ENCODE peak calls at places on chromosomes 7 and 10, in nine cellular contexts. C, G, D, X, Q, Y, T, B and K are unnamed samples.

GRCh38 chr7:98168904-98169621 is 42.2 kb upstream of the BHLHA15 start:
- DNase-seq in C (no peak), G (no peak), D (no peak), X (no peak), Q (no peak), Y (no peak), T (no peak), B (no peak), K (no peak)

GRCh38 chr7:108492742-108493141 is 33.2 kb downstream of the PNPLA8 start:
- DNase-seq in C (no peak), G (no peak), D (no peak), X (no peak), Q (no peak), Y (no peak), T (no peak), B (no peak), K (no peak)

GRCh38 chr10:15137636-15138035 is 30.9 kb downstream of the NMT2 start:
- DNase-seq in C (no peak), G (no peak), D (no peak), X (no peak), Q (no peak), Y (peak), T (no peak), B (no peak), K (no peak)

GRCh38 chr7:99137418-99138180 is 6.3 kb downstream of the SMURF1 start:
- DNase-seq in C (no peak), G (peak), D (no peak), X (no peak), Q (no peak), Y (peak), T (no peak), B (peak), K (no peak)

GRCh38 chr7:20797174-20798080 is 10.7 kb upstream of the SP8 start:
- DNase-seq in C (no peak), G (peak), D (no peak), X (no peak), Q (no peak), Y (no peak), T (peak), B (peak), K (peak)

GRCh38 chr7:15747187-15748111 is 61.0 kb upstream of the MEOX2 start:
- DNase-seq in C (no peak), G (no peak), D (no peak), X (no peak), Q (no peak), Y (peak), T (no peak), B (peak), K (no peak)

GRCh38 chr7:38858281-38858884 is 50.6 kb downstream of the VPS41 start:
- DNase-seq in C (peak), G (no peak), D (no peak), X (no peak), Q (no peak), Y (peak), T (no peak), B (no peak), K (no peak)

GRCh38 chr7:2029936-2030335 is 202.8 kb downstream of the MAD1L1 start:
- DNase-seq in C (no peak), G (no peak), D (no peak), X (no peak), Q (no peak), Y (no peak), T (no peak), B (no peak), K (no peak)

GRCh38 chr10:49735848-49736563 is 26.1 kb downstream of the OGDHL start:
- DNase-seq in C (no peak), G (no peak), D (no peak), X (no peak), Q (no peak), Y (no peak), T (no peak), B (no peak), K (no peak)

GRCh38 chr7:158393926-158394625 is 193.5 kb downstream of the PTPRN2 start:
- DNase-seq in C (no peak), G (no peak), D (no peak), X (no peak), Q (no peak), Y (no peak), T (no peak), B (no peak), K (no peak)

GRCh38 chr7:78090616-78091015 is 292.0 kb downstream of the PHTF2 start:
- DNase-seq in C (no peak), G (no peak), D (no peak), X (peak), Q (no peak), Y (peak), T (no peak), B (no peak), K (no peak)

GRCh38 chr10:67088035-67088434 is 162.2 kb downstream of the LRRTM3 start:
- DNase-seq in C (no peak), G (no peak), D (no peak), X (no peak), Q (no peak), Y (no peak), T (no peak), B (peak), K (no peak)

GRCh38 chr7:11373546-11374142 is 400.0 kb downstream of the PHF14 start:
- DNase-seq in C (peak), G (peak), D (no peak), X (peak), Q (no peak), Y (peak), T (no peak), B (peak), K (no peak)

GRCh38 chr10:78502208-78502943 is 468.7 kb downstream of the RPS24 start:
- DNase-seq in C (peak), G (no peak), D (no peak), X (no peak), Q (no peak), Y (peak), T (no peak), B (no peak), K (no peak)

GRCh38 chr7:149799397-149800168 is 26.2 kb upstream of the ZNF467 start:
- DNase-seq in C (no peak), G (no peak), D (peak), X (no peak), Q (peak), Y (no peak), T (peak), B (peak), K (peak)

GRCh38 chr7:55535637-55536016 is 36.7 kb downstream of the VOPP1 start:
- DNase-seq in C (no peak), G (no peak), D (no peak), X (no peak), Q (no peak), Y (no peak), T (no peak), B (no peak), K (no peak)

GRCh38 chr7:5177060-5177459 is 13.0 kb upstream of the WIPI2 start:
- DNase-seq in C (peak), G (peak), D (no peak), X (peak), Q (no peak), Y (peak), T (peak), B (no peak), K (no peak)

GRCh38 chr7:141251180-141251579 is 177.3 kb downstream of the TMEM178B start:
- DNase-seq in C (no peak), G (no peak), D (no peak), X (no peak), Q (no peak), Y (no peak), T (no peak), B (no peak), K (no peak)

GRCh38 chr10:110357252-110357780 is 52.6 kb upstream of the SMNDC1 start:
- DNase-seq in C (no peak), G (no peak), D (peak), X (no peak), Q (peak), Y (peak), T (peak), B (peak), K (peak)

GRCh38 chr7:113480537-113480936 is 362.2 kb upstream of the SMIM30 start:
- DNase-seq in C (no peak), G (no peak), D (no peak), X (no peak), Q (no peak), Y (no peak), T (no peak), B (no peak), K (no peak)

GRCh38 chr7:135012229-135012628 is 25.9 kb downstream of the AGBL3 start:
- DNase-seq in C (no peak), G (no peak), D (no peak), X (no peak), Q (no peak), Y (no peak), T (no peak), B (no peak), K (no peak)

GRCh38 chr7:132113536-132114409 is 462.5 kb downstream of the PLXNA4 start:
- DNase-seq in C (no peak), G (no peak), D (no peak), X (no peak), Q (no peak), Y (no peak), T (no peak), B (no peak), K (no peak)

GRCh38 chr10:13945760-13946460 is 359.1 kb downstream of the PRPF18 start:
- DNase-seq in C (peak), G (no peak), D (no peak), X (no peak), Q (no peak), Y (no peak), T (no peak), B (no peak), K (no peak)

GRCh38 chr7:951881-952547 is 2.5 kb downstream of the ADAP1 start:
- DNase-seq in C (no peak), G (no peak), D (no peak), X (no peak), Q (no peak), Y (no peak), T (no peak), B (no peak), K (no peak)